ENCODE peak calls at places on chromosomes 16 and 17, in seven cellular contexts. P, M, L, B, T, E and I are unnamed samples.

GRCh38 chr16:78224342-78224741 is 124.9 kb downstream of the WWOX start:
- DNase-seq in E (no peak), L (no peak), M (no peak), T (no peak), B (no peak), P (no peak), I (no peak)

GRCh38 chr16:48720266-48720665 is 110.3 kb upstream of the N4BP1 start:
- DNase-seq in P (no peak), L (peak; percentile 71), B (peak; percentile 21), T (no peak), M (no peak), E (peak; percentile 15), I (peak; percentile 49)

GRCh38 chr16:17801024-17801423 is 330.3 kb upstream of the XYLT1 start:
- DNase-seq in M (no peak), P (no peak), E (no peak), L (no peak), B (no peak), T (no peak), I (no peak)

GRCh38 chr17:61251939-61252865 is 147.4 kb upstream of the TBX2 start:
- DNase-seq in L (no peak), P (peak; percentile 42), M (no peak), B (no peak), T (no peak), E (no peak), I (no peak)

GRCh38 chr17:80861360-80861861 is 130.2 kb upstream of the CHMP6 start:
- DNase-seq in B (no peak), L (no peak), P (peak; percentile 91), E (no peak), M (no peak), T (no peak), I (no peak)

GRCh38 chr17:76530826-76531500 is 6.5 kb downstream of the CYGB start:
- DNase-seq in L (peak; percentile 41), M (no peak), P (peak; percentile 39), E (no peak), T (no peak), B (no peak), I (no peak)

GRCh38 chr17:40707720-40708119 is 4.2 kb upstream of the KRT24 start:
- DNase-seq in B (no peak), E (peak; percentile 33), M (no peak), T (no peak), P (no peak), L (no peak), I (no peak)

GRCh38 chr16:27246439-27246838 is 22.1 kb downstream of the NSMCE1 start:
- DNase-seq in L (no peak), E (no peak), B (no peak), M (no peak), T (no peak), P (no peak), I (no peak)

GRCh38 chr17:31907342-31907975 is 6.0 kb upstream of the UTP6 start:
- DNase-seq in M (no peak), E (no peak), T (no peak), L (no peak), B (no peak), P (no peak), I (no peak)

GRCh38 chr17:33519692-33520091 is 226.6 kb upstream of the ASIC2 start:
- DNase-seq in B (no peak), L (no peak), T (no peak), E (no peak), M (no peak), P (no peak), I (no peak)

GRCh38 chr16:64172652-64173051 is 949.2 kb downstream of the CDH11 start:
- DNase-seq in E (no peak), M (no peak), L (no peak), T (no peak), B (no peak), P (no peak), I (no peak)

GRCh38 chr16:23712976-23713375 is at the start of gene ERN2:
- DNase-seq in B (no peak), M (no peak), E (no peak), T (no peak), P (no peak), L (peak; percentile 82), I (no peak)

GRCh38 chr17:29347831-29348281 is 42.3 kb upstream of the TAOK1 start:
- DNase-seq in T (no peak), L (no peak), P (no peak), M (no peak), B (no peak), E (no peak), I (no peak)

GRCh38 chr16:77788196-77789084 is at the start of gene VAT1L:
- DNase-seq in P (peak; percentile 89), E (no peak), T (no peak), M (no peak), B (peak; percentile 11), L (peak; percentile 85), I (peak; percentile 44)

GRCh38 chr16:16790597-16790996 is 411.7 kb downstream of the NPIPA7 start:
- DNase-seq in P (no peak), L (no peak), T (no peak), E (no peak), M (no peak), B (no peak), I (no peak)

GRCh38 chr17:2123467-2124251 is 68.8 kb downstream of the HIC1 start:
- DNase-seq in M (no peak), B (no peak), P (no peak), E (no peak), T (no peak), L (no peak), I (no peak)

GRCh38 chr17:2122641-2123302 is 67.9 kb downstream of the HIC1 start:
- DNase-seq in B (no peak), P (peak; percentile 56), L (no peak), M (no peak), E (no peak), T (no peak), I (no peak)

GRCh38 chr17:2128011-2128410 is 73.1 kb downstream of the HIC1 start:
- DNase-seq in T (no peak), P (no peak), L (no peak), M (no peak), B (no peak), E (no peak), I (no peak)

GRCh38 chr17:2124391-2124790 is 69.5 kb downstream of the HIC1 start:
- DNase-seq in E (no peak), M (no peak), P (no peak), L (no peak), T (no peak), B (no peak), I (no peak)

GRCh38 chr17:2125013-2125535 is 70.2 kb downstream of the HIC1 start:
- DNase-seq in E (no peak), M (no peak), L (no peak), B (no peak), T (no peak), P (no peak), I (no peak)
- TF ChIP-seq YY1 in E (no peak), M (no peak), L (no peak), B (no peak), T (no peak), P (no peak), I (no peak)

GRCh38 chr16:71777329-71777728 is 31.3 kb downstream of the AP1G1 start:
- DNase-seq in L (no peak), T (no peak), E (no peak), M (no peak), B (no peak), P (no peak), I (no peak)

GRCh38 chr16:71784093-71784492 is 24.5 kb downstream of the AP1G1 start:
- DNase-seq in E (no peak), P (no peak), B (no peak), M (no peak), L (no peak), T (no peak), I (no peak)

GRCh38 chr16:71778780-71779179 is 29.9 kb downstream of the AP1G1 start:
- DNase-seq in B (no peak), L (no peak), P (no peak), T (no peak), E (no peak), M (no peak), I (no peak)

GRCh38 chr16:71780521-71781089 is 28.0 kb downstream of the AP1G1 start:
- DNase-seq in T (no peak), E (no peak), B (no peak), M (no peak), P (no peak), L (no peak), I (no peak)

GRCh38 chr16:71781741-71782140 is 26.9 kb downstream of the AP1G1 start:
- DNase-seq in B (no peak), L (no peak), P (no peak), E (peak; percentile 21), M (no peak), T (no peak), I (no peak)
- TF ChIP-seq YY1 in B (no peak), L (no peak), P (no peak), E (no peak), M (no peak), T (no peak), I (no peak)

DNA sequence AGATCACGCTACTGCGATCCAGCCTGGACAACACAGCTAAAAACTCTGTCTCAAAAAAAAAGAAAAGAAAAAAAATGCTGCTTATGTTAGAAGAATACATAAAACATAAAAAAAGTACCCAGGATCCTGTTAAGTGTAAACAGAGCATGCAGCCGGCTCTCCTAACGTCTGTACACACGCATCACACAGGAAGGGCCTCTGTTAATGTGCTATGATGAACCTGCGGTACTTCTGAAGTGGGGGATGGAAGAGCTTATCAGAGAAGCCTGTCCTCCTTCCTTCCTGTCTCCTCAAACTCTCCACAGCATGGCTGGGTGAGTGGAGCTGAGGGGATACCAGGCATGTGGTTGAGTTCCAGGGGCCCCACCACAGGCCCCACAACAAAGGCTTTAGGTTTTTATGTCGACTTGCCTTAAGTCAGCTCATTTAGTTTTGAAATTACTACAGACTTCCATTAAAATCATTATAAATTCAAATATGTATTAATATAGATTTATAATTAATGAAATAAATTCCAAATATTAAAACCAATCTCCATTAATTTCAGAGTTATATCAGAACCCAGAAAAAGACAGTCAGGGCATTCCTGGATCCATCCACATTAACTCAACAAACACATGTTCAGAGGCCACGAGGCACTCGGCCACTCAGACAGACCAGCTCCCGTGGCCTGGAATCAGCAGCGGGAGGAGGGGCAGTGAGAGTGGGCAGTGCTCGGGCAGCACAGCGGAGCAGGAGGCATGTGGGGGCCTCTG is 11.7 kb downstream of the CCDC57 start:
- DNase-seq in L (no peak), E (no peak), T (no peak), B (peak; percentile 71), P (peak; percentile 25), M (no peak), I (no peak)
- TF ChIP-seq YY1 in L (no peak), E (no peak), T (no peak), B (peak; percentile 52), P (no peak), M (no peak), I (no peak)

DNA sequence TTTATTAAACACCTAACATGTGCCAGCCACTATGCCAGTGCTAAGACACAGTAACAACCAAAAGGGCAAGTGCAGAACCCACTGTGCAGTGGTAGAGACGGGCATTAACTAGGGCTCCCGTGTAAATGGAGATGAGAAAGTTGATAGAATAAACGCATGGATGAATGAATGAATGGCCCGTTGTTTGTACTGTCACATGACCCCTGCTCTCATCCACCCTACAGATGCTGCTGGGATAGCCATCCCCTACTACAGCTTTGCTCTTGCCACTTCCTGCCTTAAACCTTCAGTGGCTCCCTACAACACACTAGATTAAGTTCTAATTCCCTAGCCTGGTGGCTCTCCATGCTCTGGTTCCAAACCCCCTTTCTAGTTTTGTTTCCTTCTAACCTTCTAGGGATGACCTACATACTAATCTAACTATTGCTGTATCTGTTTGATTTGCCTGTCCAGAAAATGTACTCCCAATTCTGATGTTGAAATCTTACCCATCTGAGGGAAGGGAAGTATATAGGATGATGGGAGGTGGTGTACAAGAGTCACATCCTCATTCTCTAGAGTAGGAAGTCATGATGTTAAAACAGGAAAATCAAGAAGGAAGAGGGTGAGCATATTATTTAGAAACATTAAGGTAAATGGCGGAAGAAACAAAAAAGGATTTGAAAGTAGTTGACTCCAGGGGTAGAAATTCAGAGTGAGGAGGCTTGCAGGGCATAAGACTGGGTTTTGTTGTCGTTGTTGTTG is 11.4 kb upstream of the TNRC6C start:
- DNase-seq in B (no peak), P (no peak), M (no peak), E (no peak), L (no peak), T (no peak), I (no peak)
- TF ChIP-seq YY1 in B (no peak), P (no peak), M (no peak), E (no peak), L (no peak), T (no peak), I (no peak)